ENCODE peak calls at places on chromosomes 4 and X, in seven cellular contexts. R is NCI-H1105 treated with DMSO at 0.1 percent for 48 hours; V is tibial nerve; L is HFF-Myc; J is stromal cell of bone marrow; H is stimulated activated CD4-positive, alpha-beta T cell treated with anti-CD3 and anti-CD28 coated beads, TNF-alpha, amount 100 ng/mL, for 24 hours; C is T-helper 9 cell. U is an unnamed sample.

GRCh38 chrX:74343970-74344622 is 40.1 kb downstream of the ZCCHC13 start:
- DNase-seq in J (peak; percentile 91), H (no peak), R (peak; percentile 71), V (peak; percentile 71), C (peak; percentile 21), L (peak; percentile 75), U (peak; percentile 87)

GRCh38 chr4:38917481-38918025 is 49.9 kb downstream of the FAM114A1 start:
- DNase-seq in C (no peak), R (no peak), J (no peak), H (no peak), V (no peak), L (no peak), U (no peak)

GRCh38 chr4:187618701-187619278 is 376.8 kb upstream of the ZFP42 start:
- DNase-seq in J (no peak), R (no peak), L (no peak), V (no peak), C (no peak), H (no peak), U (peak; percentile 20)

GRCh38 chr4:44869985-44870384 is 143.6 kb upstream of the GNPDA2 start:
- DNase-seq in R (no peak), J (no peak), L (no peak), C (no peak), V (no peak), H (no peak), U (no peak)

GRCh38 chrX:13638826-13639225 is 14.1 kb upstream of the TCEANC start:
- DNase-seq in H (no peak), L (no peak), C (no peak), V (no peak), R (no peak), J (no peak), U (no peak)

GRCh38 chr4:74314329-74314728 is 6.1 kb downstream of the EPGN start:
- DNase-seq in C (no peak), L (no peak), J (no peak), H (no peak), V (no peak), R (no peak), U (no peak)

GRCh38 chrX:17616936-17617335 is 120.4 kb upstream of the SCML1 start:
- DNase-seq in C (no peak), J (no peak), V (no peak), R (peak; percentile 86), L (no peak), H (no peak), U (no peak)

GRCh38 chr4:76197971-76198410 is 15.6 kb downstream of the SCARB2 start:
- DNase-seq in R (peak; percentile 88), H (no peak), C (no peak), J (no peak), L (no peak), V (peak; percentile 42), U (no peak)

GRCh38 chr4:139530833-139531427 is 25.1 kb downstream of the SETD7 start:
- DNase-seq in R (no peak), L (no peak), J (no peak), V (peak; percentile 73), C (peak; percentile 53), H (peak; percentile 9), U (no peak)

GRCh38 chr4:74376888-74377483 is 12.0 kb downstream of the EREG start:
- DNase-seq in C (no peak), H (no peak), J (peak; percentile 54), R (peak; percentile 43), V (no peak), L (peak; percentile 44), U (peak; percentile 41)

GRCh38 chr4:153345011-153345981 is 808 bp downstream of the MND1 start:
- DNase-seq in C (peak; percentile 25), J (peak; percentile 26), L (no peak), R (peak; percentile 38), V (peak; percentile 13), H (peak; percentile 24), U (no peak)

GRCh38 chr4:112526061-112526460 is 10.1 kb upstream of the NEUROG2 start:
- DNase-seq in R (no peak), C (no peak), J (peak; percentile 26), V (no peak), H (no peak), L (no peak), U (no peak)

GRCh38 chr4:2289311-2289954 is 27.5 kb upstream of the MXD4 start:
- DNase-seq in J (no peak), R (no peak), L (no peak), V (no peak), H (no peak), C (no peak), U (no peak)

GRCh38 chr4:21451032-21451431 is 497.5 kb downstream of the KCNIP4 start:
- DNase-seq in H (no peak), J (no peak), C (no peak), V (no peak), L (peak; percentile 6), R (no peak), U (no peak)

GRCh38 chrX:19137064-19137463 is 14.8 kb upstream of the ADGRG2 start:
- DNase-seq in L (no peak), C (no peak), H (no peak), R (no peak), V (no peak), J (no peak), U (no peak)

GRCh38 chr4:90727938-90728337 is 600.7 kb downstream of the CCSER1 start:
- DNase-seq in J (no peak), L (no peak), H (no peak), R (no peak), V (no peak), C (no peak), U (no peak)

GRCh38 chr4:105145913-105146285 is 777 bp upstream of the TET2 start:
- DNase-seq in H (no peak), L (no peak), R (no peak), V (no peak), C (peak; percentile 23), J (no peak), U (no peak)

GRCh38 chr4:127048371-127049085 is 584.2 kb upstream of the INTU start:
- DNase-seq in C (no peak), V (no peak), L (no peak), J (no peak), R (no peak), H (no peak), U (no peak)

GRCh38 chrX:40006025-40007017 is 91.4 kb downstream of the BCOR start:
- DNase-seq in V (no peak), J (no peak), L (no peak), R (no peak), C (no peak), H (no peak), U (no peak)

GRCh38 chrX:140507223-140507981 is 2.5 kb upstream of the SOX3 start:
- DNase-seq in J (no peak), R (peak; percentile 3), H (no peak), L (no peak), V (no peak), C (no peak), U (no peak)

GRCh38 chr4:20995591-20995990 is 295.3 kb downstream of the PACRGL start:
- DNase-seq in H (no peak), J (no peak), L (no peak), R (no peak), C (no peak), V (no peak), U (no peak)

GRCh38 chr4:73740353-73740778 is at the start of gene CXCL8:
- DNase-seq in C (no peak), V (peak; percentile 64), J (peak; percentile 56), R (peak; percentile 85), L (peak; percentile 88), H (no peak), U (peak; percentile 44)

GRCh38 chrX:148380614-148381561 is 119.5 kb upstream of the AFF2 start:
- DNase-seq in L (no peak), J (peak; percentile 3), H (peak; percentile 15), V (no peak), C (peak; percentile 5), R (no peak), U (no peak)

GRCh38 chr4:116118216-116118615 is 967.2 kb downstream of the TRAM1L1 start:
- DNase-seq in L (no peak), J (no peak), V (no peak), H (no peak), R (no peak), C (no peak), U (no peak)

GRCh38 chrX:68084765-68085164 is 348.5 kb downstream of the OPHN1 start:
- DNase-seq in R (no peak), V (peak; percentile 48), J (peak; percentile 36), C (no peak), H (no peak), L (peak; percentile 4), U (peak; percentile 31)

GRCh38 chrX:44997282-44997813 is 124.4 kb downstream of the KDM6A start:
- DNase-seq in L (no peak), J (no peak), V (no peak), C (no peak), R (no peak), H (no peak), U (no peak)

GRCh38 chr4:183468210-183469095 is 24.0 kb downstream of the CDKN2AIP start:
- DNase-seq in H (no peak), L (no peak), J (no peak), C (no peak), V (no peak), R (no peak), U (no peak)

GRCh38 chr4:99563310-99564186 is at the start of gene TRMT10A:
- DNase-seq in J (peak; percentile 97), L (peak; percentile 94), H (peak; percentile 91), V (peak; percentile 96), R (peak; percentile 87), C (peak; percentile 89), U (peak; percentile 89)

GRCh38 chr4:128338634-128339355 is 51.2 kb upstream of the PGRMC2 start:
- DNase-seq in H (no peak), J (peak; percentile 20), C (no peak), V (no peak), R (no peak), L (peak; percentile 76), U (peak; percentile 86)

GRCh38 chrX:3280706-3281105 is 65.7 kb downstream of the MXRA5 start:
- DNase-seq in V (no peak), H (no peak), C (no peak), J (no peak), L (no peak), R (no peak), U (no peak)

GRCh38 chr4:184287697-184288255 is 70.1 kb upstream of the ENPP6 start:
- DNase-seq in H (no peak), V (peak; percentile 25), L (no peak), R (no peak), J (peak; percentile 58), C (no peak), U (peak; percentile 23)

GRCh38 chrX:31331928-31332327 is 260.1 kb upstream of the FTHL17 start:
- DNase-seq in C (no peak), V (no peak), R (no peak), L (no peak), J (no peak), H (no peak), U (no peak)